ENCODE peak calls at places on chromosomes 4 and X, in six cellular contexts. One of them, this sample, is unnamed.

GRCh38 chr4:99324361-99324760 is 3.2 kb upstream of the ADH1B start:
- DNase-seq in HepG2: no peak
- DNase-seq in GM12878: no peak
- DNase-seq in HCT116: no peak
- DNase-seq in H1: no peak
- DNase-seq in K562: no peak
- DNase-seq in this sample: no peak

GRCh38 chr4:22021116-22021515 is 72.5 kb upstream of the KCNIP4 start:
- DNase-seq in HepG2: no peak
- DNase-seq in GM12878: no peak
- DNase-seq in HCT116: no peak
- DNase-seq in H1: no peak
- DNase-seq in K562: no peak
- DNase-seq in this sample: no peak

GRCh38 chr4:157221895-157222763 is 1.6 kb downstream of the GRIA2 start:
- DNase-seq in HepG2: no peak
- DNase-seq in GM12878: no peak
- DNase-seq in HCT116: no peak
- DNase-seq in H1: peak
- DNase-seq in K562: no peak
- DNase-seq in this sample: peak

GRCh38 chr4:101123231-101123630 is 224.1 kb downstream of the PPP3CA start:
- DNase-seq in HepG2: no peak
- DNase-seq in GM12878: no peak
- DNase-seq in HCT116: peak
- DNase-seq in H1: no peak
- DNase-seq in K562: no peak
- DNase-seq in this sample: no peak

GRCh38 chrX:113384628-113385027 is 544.0 kb upstream of the AMOT start:
- DNase-seq in HepG2: no peak
- DNase-seq in GM12878: no peak
- DNase-seq in HCT116: no peak
- DNase-seq in H1: no peak
- DNase-seq in K562: no peak
- DNase-seq in this sample: no peak

GRCh38 chr4:6988016-6988715 is 55.0 kb upstream of the TADA2B start:
- DNase-seq in HepG2: no peak
- DNase-seq in GM12878: no peak
- DNase-seq in HCT116: no peak
- DNase-seq in H1: no peak
- DNase-seq in K562: peak
- DNase-seq in this sample: no peak

GRCh38 chr4:102758241-102758871 is 2.4 kb downstream of the MANBA start:
- DNase-seq in HepG2: no peak
- DNase-seq in GM12878: no peak
- DNase-seq in HCT116: no peak
- DNase-seq in H1: no peak
- DNase-seq in K562: no peak
- DNase-seq in this sample: no peak

GRCh38 chr4:55312491-55313101 is 33.4 kb upstream of the SRD5A3 start:
- DNase-seq in HepG2: peak
- DNase-seq in GM12878: no peak
- DNase-seq in HCT116: peak
- DNase-seq in H1: peak
- DNase-seq in K562: no peak
- DNase-seq in this sample: peak

GRCh38 chr4:69782651-69783310 is 22.4 kb upstream of the SULT1B1 start:
- DNase-seq in HepG2: no peak
- DNase-seq in GM12878: no peak
- DNase-seq in HCT116: no peak
- DNase-seq in H1: no peak
- DNase-seq in K562: no peak
- DNase-seq in this sample: no peak

GRCh38 chr4:103306870-103307345 is 108.8 kb upstream of the CENPE start:
- DNase-seq in HepG2: peak
- DNase-seq in GM12878: no peak
- DNase-seq in HCT116: no peak
- DNase-seq in H1: no peak
- DNase-seq in K562: no peak
- DNase-seq in this sample: no peak

GRCh38 chr4:93809773-93810172 is 18.8 kb upstream of the ATOH1 start:
- DNase-seq in HepG2: no peak
- DNase-seq in GM12878: no peak
- DNase-seq in HCT116: no peak
- DNase-seq in H1: no peak
- DNase-seq in K562: no peak
- DNase-seq in this sample: no peak

GRCh38 chrX:1554469-1555210 is 17.7 kb upstream of the P2RY8 start:
- DNase-seq in HepG2: no peak
- DNase-seq in GM12878: no peak
- DNase-seq in HCT116: no peak
- DNase-seq in H1: no peak
- DNase-seq in K562: no peak
- DNase-seq in this sample: no peak

GRCh38 chr4:52983563-52984303 is 121.6 kb downstream of the RASL11B start:
- DNase-seq in HepG2: peak
- DNase-seq in GM12878: no peak
- DNase-seq in HCT116: peak
- DNase-seq in H1: no peak
- DNase-seq in K562: peak
- DNase-seq in this sample: no peak

GRCh38 chrX:150155396-150156048 is 207.6 kb upstream of the MAMLD1 start:
- DNase-seq in HepG2: no peak
- DNase-seq in GM12878: no peak
- DNase-seq in HCT116: no peak
- DNase-seq in H1: no peak
- DNase-seq in K562: no peak
- DNase-seq in this sample: no peak

GRCh38 chrX:1026263-1027015 is 186.0 kb downstream of the CRLF2 start:
- DNase-seq in HepG2: no peak
- DNase-seq in GM12878: peak
- DNase-seq in HCT116: no peak
- DNase-seq in H1: no peak
- DNase-seq in K562: no peak
- DNase-seq in this sample: no peak

GRCh38 chrX:71542411-71542810 is 9.5 kb downstream of the OGT start:
- DNase-seq in HepG2: no peak
- DNase-seq in GM12878: no peak
- DNase-seq in HCT116: no peak
- DNase-seq in H1: no peak
- DNase-seq in K562: no peak
- DNase-seq in this sample: no peak

GRCh38 chrX:155213731-155214130 is 2.5 kb upstream of the VBP1 start:
- DNase-seq in HepG2: no peak
- DNase-seq in GM12878: no peak
- DNase-seq in HCT116: no peak
- DNase-seq in H1: no peak
- DNase-seq in K562: no peak
- DNase-seq in this sample: no peak

GRCh38 chrX:44872319-44872816 is 620 bp upstream of the KDM6A start:
- DNase-seq in HepG2: no peak
- DNase-seq in GM12878: no peak
- DNase-seq in HCT116: no peak
- DNase-seq in H1: no peak
- DNase-seq in K562: peak
- DNase-seq in this sample: peak

GRCh38 chr4:125316391-125316780 is 1.6 kb downstream of the FAT4 start:
- DNase-seq in HepG2: no peak
- DNase-seq in GM12878: no peak
- DNase-seq in HCT116: no peak
- DNase-seq in H1: peak
- DNase-seq in K562: no peak
- DNase-seq in this sample: peak

GRCh38 chr4:173538903-173539445 is 8.9 kb upstream of the HAND2 start:
- DNase-seq in HepG2: no peak
- DNase-seq in GM12878: no peak
- DNase-seq in HCT116: no peak
- DNase-seq in H1: no peak
- DNase-seq in K562: no peak
- DNase-seq in this sample: no peak

GRCh38 chrX:39900788-39901170 is 197.0 kb downstream of the BCOR start:
- DNase-seq in HepG2: no peak
- DNase-seq in GM12878: no peak
- DNase-seq in HCT116: no peak
- DNase-seq in H1: no peak
- DNase-seq in K562: no peak
- DNase-seq in this sample: no peak

GRCh38 chr4:41207330-41207831 is 7.0 kb downstream of the APBB2 start:
- DNase-seq in HepG2: no peak
- DNase-seq in GM12878: no peak
- DNase-seq in HCT116: no peak
- DNase-seq in H1: no peak
- DNase-seq in K562: no peak
- DNase-seq in this sample: no peak

GRCh38 chr4:41213563-41214157 is 682 bp downstream of the APBB2 start:
- DNase-seq in HepG2: no peak
- DNase-seq in GM12878: no peak
- DNase-seq in HCT116: no peak
- DNase-seq in H1: no peak
- DNase-seq in K562: no peak
- DNase-seq in this sample: peak

GRCh38 chr4:41209187-41209586 is 5.2 kb downstream of the APBB2 start:
- DNase-seq in HepG2: no peak
- DNase-seq in GM12878: no peak
- DNase-seq in HCT116: no peak
- DNase-seq in H1: no peak
- DNase-seq in K562: no peak
- DNase-seq in this sample: no peak

GRCh38 chr4:41212221-41213203 is 1.8 kb downstream of the APBB2 start:
- DNase-seq in HepG2: peak
- DNase-seq in GM12878: peak
- DNase-seq in HCT116: no peak
- DNase-seq in H1: no peak
- DNase-seq in K562: no peak
- DNase-seq in this sample: peak

GRCh38 chr4:41209901-41210300 is 4.4 kb downstream of the APBB2 start:
- DNase-seq in HepG2: no peak
- DNase-seq in GM12878: no peak
- DNase-seq in HCT116: no peak
- DNase-seq in H1: no peak
- DNase-seq in K562: no peak
- DNase-seq in this sample: no peak
- TF ChIP-seq ATF3 in HepG2: no peak
- TF ChIP-seq ATF3 in GM12878: no peak
- TF ChIP-seq ATF3 in HCT116: no peak
- TF ChIP-seq ATF3 in H1: no peak
- TF ChIP-seq ATF3 in K562: no peak
- TF ChIP-seq ATF3 in this sample: no peak

GRCh38 chr4:116027311-116027710 is 913.9 kb upstream of the NDST4 start:
- DNase-seq in HepG2: no peak
- DNase-seq in GM12878: no peak
- DNase-seq in HCT116: no peak
- DNase-seq in H1: no peak
- DNase-seq in K562: no peak
- DNase-seq in this sample: no peak
- TF ChIP-seq ATF3 in HepG2: no peak
- TF ChIP-seq ATF3 in GM12878: no peak
- TF ChIP-seq ATF3 in HCT116: no peak
- TF ChIP-seq ATF3 in H1: no peak
- TF ChIP-seq ATF3 in K562: no peak
- TF ChIP-seq ATF3 in this sample: no peak

DNA sequence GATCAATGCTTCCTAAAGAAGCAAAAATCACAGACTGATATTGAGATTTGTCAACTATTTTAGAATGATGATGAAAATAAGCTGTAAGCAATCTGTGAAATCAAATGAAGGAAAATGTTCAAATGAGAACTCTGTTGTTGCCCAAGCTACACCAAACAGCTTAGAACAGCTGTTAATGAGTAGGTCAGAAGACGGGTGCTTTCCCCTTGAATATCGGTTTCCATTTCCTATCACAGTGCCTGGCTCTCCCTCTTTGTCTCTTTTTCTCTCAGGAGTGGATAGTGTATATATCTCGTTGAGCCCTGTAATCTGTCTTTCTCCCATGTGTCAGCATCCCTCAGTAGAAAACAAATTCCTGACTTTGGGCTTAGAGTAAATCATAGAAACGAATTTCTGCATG is 1592.9 kb upstream of the TENM3 start:
- DNase-seq in HepG2: no peak
- DNase-seq in GM12878: no peak
- DNase-seq in HCT116: no peak
- DNase-seq in H1: no peak
- DNase-seq in K562: no peak
- DNase-seq in this sample: no peak
- TF ChIP-seq ATF3 in HepG2: no peak
- TF ChIP-seq ATF3 in GM12878: no peak
- TF ChIP-seq ATF3 in HCT116: no peak
- TF ChIP-seq ATF3 in H1: no peak
- TF ChIP-seq ATF3 in K562: no peak
- TF ChIP-seq ATF3 in this sample: no peak

DNA sequence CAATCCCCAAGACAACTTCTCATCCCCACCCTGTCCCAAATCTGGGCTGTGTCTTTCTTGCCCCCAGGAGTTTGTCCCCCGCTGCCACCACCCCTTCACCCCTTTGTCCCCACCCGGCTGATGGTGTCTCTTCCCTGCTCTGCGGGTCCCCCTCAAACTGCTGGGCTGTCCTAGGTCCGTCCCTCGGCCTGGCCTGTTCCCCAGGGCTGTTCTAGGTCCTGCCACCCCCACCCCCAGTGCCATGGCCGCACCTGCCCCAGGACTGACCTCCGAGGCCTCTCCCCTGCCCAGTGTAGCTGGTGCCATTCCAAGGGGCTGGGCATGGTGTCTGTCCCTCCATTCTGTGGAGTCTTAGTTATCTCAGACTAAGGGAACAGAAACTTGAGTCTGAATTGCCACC is 2.4 kb downstream of the PDE6B start:
- DNase-seq in HepG2: no peak
- DNase-seq in GM12878: no peak
- DNase-seq in HCT116: no peak
- DNase-seq in H1: no peak
- DNase-seq in K562: no peak
- DNase-seq in this sample: no peak
- TF ChIP-seq ATF3 in HepG2: no peak
- TF ChIP-seq ATF3 in GM12878: no peak
- TF ChIP-seq ATF3 in HCT116: no peak
- TF ChIP-seq ATF3 in H1: no peak
- TF ChIP-seq ATF3 in K562: no peak
- TF ChIP-seq ATF3 in this sample: no peak

DNA sequence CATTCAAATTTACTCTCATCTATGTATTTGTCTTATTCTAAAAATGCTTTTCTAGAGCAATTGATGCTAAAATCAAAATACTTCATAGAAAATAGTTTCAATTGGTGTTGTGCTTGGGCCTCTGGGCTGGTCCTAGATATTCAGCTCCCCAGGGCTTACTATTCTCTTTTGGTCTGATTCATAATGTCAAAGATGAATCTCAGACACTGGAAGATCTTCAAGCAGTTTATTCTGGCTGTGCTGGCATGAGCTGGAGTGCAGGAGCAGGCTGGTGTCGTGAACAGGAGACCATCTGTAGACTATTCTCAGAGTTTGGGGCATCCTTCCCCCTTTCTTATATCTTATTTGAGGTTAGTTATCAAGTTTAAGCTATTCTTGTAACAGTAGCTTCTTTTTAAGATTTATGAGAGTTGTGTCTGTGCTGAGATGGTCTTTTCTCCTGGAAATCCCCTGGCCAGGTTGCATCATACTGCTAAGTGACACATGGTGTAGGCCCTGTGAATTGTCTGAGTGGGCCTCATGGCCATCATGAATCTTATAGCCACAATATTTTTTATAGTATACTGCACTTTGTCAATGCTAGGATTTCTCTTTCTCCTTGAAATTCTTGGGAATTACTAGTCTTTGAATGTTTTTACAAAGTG is 1624.0 kb upstream of the IGFBP7 start:
- DNase-seq in HepG2: no peak
- DNase-seq in GM12878: no peak
- DNase-seq in HCT116: no peak
- DNase-seq in H1: no peak
- DNase-seq in K562: no peak
- DNase-seq in this sample: no peak
- TF ChIP-seq ATF3 in HepG2: no peak
- TF ChIP-seq ATF3 in GM12878: no peak
- TF ChIP-seq ATF3 in HCT116: no peak
- TF ChIP-seq ATF3 in H1: no peak
- TF ChIP-seq ATF3 in K562: no peak
- TF ChIP-seq ATF3 in this sample: no peak